ENCODE peak calls at places on chromosome 22, in eight cellular contexts. X is NCI-H774, S is Caki2, U is skeletal muscle cell, Z is Caco-2, G is HT1080, H is NCI-H2081, D is mesenchymal stem cell. O is an unnamed sample.
A peak's percentile ranks its signal among the peaks of the same experiment; 100 is the strongest.

GRCh38 chr22:49368976-49369725 is 458.5 kb downstream of the BRD1 start:
- DNase-seq in X (peak; percentile 39), S (peak; percentile 86), U (no peak), Z (peak; percentile 31), G (no peak), H (no peak), D (no peak), O (no peak)

GRCh38 chr22:46879083-46879482 is 116.6 kb downstream of the TBC1D22A start:
- DNase-seq in X (no peak), S (no peak), U (peak; percentile 45), Z (no peak), G (no peak), H (no peak), D (peak; percentile 17), O (no peak)

GRCh38 chr22:21775061-21775460 is 39.5 kb upstream of the YPEL1 start:
- DNase-seq in X (no peak), S (no peak), U (peak; percentile 31), Z (no peak), G (peak; percentile 20), H (no peak), D (no peak), O (no peak)

GRCh38 chr22:42895087-42895486 is 38.0 kb upstream of the ARFGAP3 start:
- DNase-seq in X (no peak), S (no peak), U (no peak), Z (no peak), G (no peak), H (no peak), D (peak; percentile 11), O (no peak)

GRCh38 chr22:48640890-48641771 is 1186.5 kb downstream of the BRD1 start:
- DNase-seq in X (no peak), S (no peak), U (no peak), Z (no peak), G (no peak), H (no peak), D (no peak), O (no peak)

GRCh38 chr22:20571531-20572007 is 64.2 kb downstream of the MED15 start:
- DNase-seq in X (no peak), S (no peak), U (no peak), Z (peak; percentile 43), G (no peak), H (no peak), D (peak; percentile 38), O (no peak)

GRCh38 chr22:41910599-41911291 is 4.1 kb downstream of the SHISA8 start:
- DNase-seq in X (no peak), S (no peak), U (no peak), Z (no peak), G (no peak), H (no peak), D (no peak), O (no peak)

GRCh38 chr22:31206896-31207687 is 5.0 kb upstream of the LIMK2 start:
- DNase-seq in X (no peak), S (no peak), U (no peak), Z (peak; percentile 81), G (no peak), H (no peak), D (no peak), O (peak; percentile 92)

GRCh38 chr22:31081963-31082605 is 966 bp downstream of the SMTN start:
- DNase-seq in X (no peak), S (no peak), U (no peak), Z (no peak), G (peak; percentile 78), H (no peak), D (peak; percentile 46), O (no peak)

GRCh38 chr22:47009304-47010101 is 247.1 kb downstream of the TBC1D22A start:
- DNase-seq in X (no peak), S (no peak), U (no peak), Z (no peak), G (no peak), H (no peak), D (no peak), O (no peak)

GRCh38 chr22:36768141-36768540 is 7.8 kb downstream of the IFT27 start:
- DNase-seq in X (no peak), S (no peak), U (no peak), Z (no peak), G (no peak), H (no peak), D (no peak), O (no peak)

GRCh38 chr22:50630376-50630775 is 2.4 kb upstream of the ARSA start:
- DNase-seq in X (no peak), S (peak; percentile 82), U (no peak), Z (no peak), G (peak; percentile 44), H (no peak), D (no peak), O (no peak)

GRCh38 chr22:47333625-47334024 is 571.2 kb downstream of the TBC1D22A start:
- DNase-seq in X (peak; percentile 62), S (peak; percentile 63), U (no peak), Z (no peak), G (peak; percentile 92), H (peak; percentile 88), D (no peak), O (peak; percentile 77)

GRCh38 chr22:49362393-49362792 is 465.3 kb downstream of the BRD1 start:
- DNase-seq in X (peak; percentile 52), S (no peak), U (no peak), Z (no peak), G (no peak), H (no peak), D (no peak), O (no peak)

GRCh38 chr22:42074846-42075245 is 798 bp downstream of the PHETA2 start:
- DNase-seq in X (no peak), S (no peak), U (no peak), Z (no peak), G (no peak), H (no peak), D (no peak), O (no peak)

GRCh38 chr22:35467788-35468187 is 67.8 kb downstream of the MCM5 start:
- DNase-seq in X (no peak), S (no peak), U (no peak), Z (no peak), G (no peak), H (no peak), D (peak; percentile 80), O (peak; percentile 44)

GRCh38 chr22:41845380-41846267 is 12.7 kb downstream of the SREBF2 start:
- DNase-seq in X (no peak), S (no peak), U (no peak), Z (peak; percentile 62), G (no peak), H (no peak), D (no peak), O (no peak)

GRCh38 chr22:20758688-20759087 is 15.2 kb upstream of the SERPIND1 start:
- DNase-seq in X (no peak), S (no peak), U (no peak), Z (no peak), G (no peak), H (no peak), D (no peak), O (no peak)

GRCh38 chr22:25582946-25583345 is 18.5 kb downstream of the GRK3 start:
- DNase-seq in X (no peak), S (no peak), U (peak; percentile 4), Z (no peak), G (peak; percentile 54), H (no peak), D (no peak), O (no peak)

GRCh38 chr22:32644252-32645100 is 157.0 kb upstream of the TIMP3 start:
- DNase-seq in X (no peak), S (no peak), U (no peak), Z (peak; percentile 65), G (peak; percentile 53), H (no peak), D (peak; percentile 91), O (no peak)

GRCh38 chr22:44311855-44312170 is 938 bp downstream of the SHISAL1 start:
- DNase-seq in X (no peak), S (peak; percentile 70), U (no peak), Z (no peak), G (peak; percentile 67), H (no peak), D (peak; percentile 90), O (no peak)

GRCh38 chr22:46696225-46696518 is 41.9 kb downstream of the CERK start:
- DNase-seq in X (peak; percentile 64), S (no peak), U (no peak), Z (no peak), G (no peak), H (peak; percentile 45), D (no peak), O (no peak)

GRCh38 chr22:32606181-32606580 is 131.6 kb downstream of the FBXO7 start:
- DNase-seq in X (no peak), S (no peak), U (no peak), Z (peak; percentile 30), G (no peak), H (no peak), D (no peak), O (no peak)

GRCh38 chr22:32804823-32805585 is 3.5 kb downstream of the TIMP3 start:
- DNase-seq in X (no peak), S (no peak), U (no peak), Z (no peak), G (no peak), H (no peak), D (no peak), O (no peak)

GRCh38 chr22:37496651-37497599 is 10.7 kb upstream of the MFNG start:
- DNase-seq in X (no peak), S (peak; percentile 98), U (peak; percentile 64), Z (no peak), G (peak; percentile 98), H (no peak), D (peak; percentile 76), O (no peak)

GRCh38 chr22:19406281-19406811 is 25.2 kb downstream of the HIRA start:
- DNase-seq in X (no peak), S (no peak), U (no peak), Z (no peak), G (no peak), H (no peak), D (no peak), O (no peak)

GRCh38 chr22:41841085-41841712 is 8.3 kb downstream of the SREBF2 start:
- DNase-seq in X (no peak), S (no peak), U (no peak), Z (no peak), G (no peak), H (no peak), D (no peak), O (no peak)

GRCh38 chr22:41668971-41669911 is 19.4 kb downstream of the SNU13 start:
- DNase-seq in X (no peak), S (peak; percentile 85), U (peak; percentile 41), Z (no peak), G (peak; percentile 62), H (no peak), D (peak; percentile 85), O (no peak)

O was measured in LNCaP clone FGC.